ENCODE peak calls at places on chromosome 13, in five cellular contexts. One of them, this sample, is unnamed.

GRCh38 chr13:44088911-44089851 is 209.5 kb downstream of the LACC1 start:
- DNase-seq in osteocyte: no peak
- DNase-seq in endothelial cell: no peak
- DNase-seq in fibroblast of villous mesenchyme: no peak
- DNase-seq in cardiac muscle cell: no peak
- DNase-seq in this sample: no peak

GRCh38 chr13:48304132-48304876 is 753 bp downstream of the RB1 start:
- DNase-seq in osteocyte: no peak
- DNase-seq in endothelial cell: peak; percentile 14
- DNase-seq in fibroblast of villous mesenchyme: peak; percentile 77
- DNase-seq in cardiac muscle cell: peak; percentile 63
- DNase-seq in this sample: peak; percentile 19

GRCh38 chr13:87884874-87885273 is 213.7 kb downstream of the SLITRK5 start:
- DNase-seq in osteocyte: no peak
- DNase-seq in endothelial cell: peak; percentile 3
- DNase-seq in fibroblast of villous mesenchyme: no peak
- DNase-seq in cardiac muscle cell: peak; percentile 24
- DNase-seq in this sample: no peak

GRCh38 chr13:33205804-33206221 is 79.7 kb downstream of the STARD13 start:
- DNase-seq in osteocyte: no peak
- DNase-seq in endothelial cell: peak; percentile 28
- DNase-seq in fibroblast of villous mesenchyme: peak; percentile 87
- DNase-seq in cardiac muscle cell: peak; percentile 33
- DNase-seq in this sample: no peak

GRCh38 chr13:39956036-39956435 is 300.6 kb downstream of the COG6 start:
- DNase-seq in osteocyte: no peak
- DNase-seq in endothelial cell: no peak
- DNase-seq in fibroblast of villous mesenchyme: no peak
- DNase-seq in cardiac muscle cell: no peak
- DNase-seq in this sample: no peak

GRCh38 chr13:110726726-110727125 is 13.2 kb downstream of the ING1 start:
- DNase-seq in osteocyte: no peak
- DNase-seq in endothelial cell: no peak
- DNase-seq in fibroblast of villous mesenchyme: no peak
- DNase-seq in cardiac muscle cell: no peak
- DNase-seq in this sample: no peak

GRCh38 chr13:60482012-60482411 is 85.0 kb downstream of the TDRD3 start:
- DNase-seq in osteocyte: no peak
- DNase-seq in endothelial cell: no peak
- DNase-seq in fibroblast of villous mesenchyme: peak; percentile 56
- DNase-seq in cardiac muscle cell: peak; percentile 22
- DNase-seq in this sample: no peak

GRCh38 chr13:52848455-52849190 is at the start of gene PCDH8:
- DNase-seq in osteocyte: no peak
- DNase-seq in endothelial cell: peak; percentile 77
- DNase-seq in fibroblast of villous mesenchyme: no peak
- DNase-seq in cardiac muscle cell: peak; percentile 2
- DNase-seq in this sample: no peak

GRCh38 chr13:100106705-100107104 is 17.8 kb downstream of the PCCA start:
- DNase-seq in osteocyte: no peak
- DNase-seq in endothelial cell: no peak
- DNase-seq in fibroblast of villous mesenchyme: no peak
- DNase-seq in cardiac muscle cell: no peak
- DNase-seq in this sample: no peak

GRCh38 chr13:39864221-39864620 is 208.8 kb downstream of the COG6 start:
- DNase-seq in osteocyte: no peak
- DNase-seq in endothelial cell: no peak
- DNase-seq in fibroblast of villous mesenchyme: no peak
- DNase-seq in cardiac muscle cell: no peak
- DNase-seq in this sample: no peak

GRCh38 chr13:110664074-110664473 is 41.8 kb downstream of the CARS2 start:
- DNase-seq in osteocyte: peak; percentile 49
- DNase-seq in endothelial cell: no peak
- DNase-seq in fibroblast of villous mesenchyme: no peak
- DNase-seq in cardiac muscle cell: no peak
- DNase-seq in this sample: no peak

GRCh38 chr13:24618219-24618955 is 61.8 kb upstream of the ATP12A start:
- DNase-seq in osteocyte: no peak
- DNase-seq in endothelial cell: no peak
- DNase-seq in fibroblast of villous mesenchyme: no peak
- DNase-seq in cardiac muscle cell: no peak
- DNase-seq in this sample: no peak

GRCh38 chr13:63944896-63945295 is 2529.2 kb upstream of the PCDH20 start:
- DNase-seq in osteocyte: no peak
- DNase-seq in endothelial cell: no peak
- DNase-seq in fibroblast of villous mesenchyme: no peak
- DNase-seq in cardiac muscle cell: no peak
- DNase-seq in this sample: no peak

GRCh38 chr13:44921931-44922758 is 67.1 kb downstream of the NUFIP1 start:
- DNase-seq in osteocyte: peak; percentile 83
- DNase-seq in endothelial cell: no peak
- DNase-seq in fibroblast of villous mesenchyme: peak; percentile 94
- DNase-seq in cardiac muscle cell: peak; percentile 95
- DNase-seq in this sample: peak; percentile 57

GRCh38 chr13:66933994-66934393 is 296.1 kb downstream of the PCDH9 start:
- DNase-seq in osteocyte: no peak
- DNase-seq in endothelial cell: no peak
- DNase-seq in fibroblast of villous mesenchyme: no peak
- DNase-seq in cardiac muscle cell: peak; percentile 31
- DNase-seq in this sample: no peak

GRCh38 chr13:72180253-72180952 is 313.4 kb upstream of the DACH1 start:
- DNase-seq in osteocyte: no peak
- DNase-seq in endothelial cell: no peak
- DNase-seq in fibroblast of villous mesenchyme: no peak
- DNase-seq in cardiac muscle cell: no peak
- DNase-seq in this sample: no peak

GRCh38 chr13:110431851-110432294 is 124.8 kb downstream of the COL4A2 start:
- DNase-seq in osteocyte: no peak
- DNase-seq in endothelial cell: no peak
- DNase-seq in fibroblast of villous mesenchyme: no peak
- DNase-seq in cardiac muscle cell: no peak
- DNase-seq in this sample: no peak

GRCh38 chr13:87669379-87669978 is 1.7 kb upstream of the SLITRK5 start:
- DNase-seq in osteocyte: no peak
- DNase-seq in endothelial cell: no peak
- DNase-seq in fibroblast of villous mesenchyme: peak; percentile 8
- DNase-seq in cardiac muscle cell: peak; percentile 26
- DNase-seq in this sample: no peak

GRCh38 chr13:31433756-31434155 is 234.0 kb downstream of the B3GLCT start:
- DNase-seq in osteocyte: no peak
- DNase-seq in endothelial cell: no peak
- DNase-seq in fibroblast of villous mesenchyme: no peak
- DNase-seq in cardiac muscle cell: no peak
- DNase-seq in this sample: no peak

GRCh38 chr13:104984296-104984818 is 1551.1 kb downstream of the EFNB2 start:
- DNase-seq in osteocyte: no peak
- DNase-seq in endothelial cell: no peak
- DNase-seq in fibroblast of villous mesenchyme: peak; percentile 4
- DNase-seq in cardiac muscle cell: peak; percentile 71
- DNase-seq in this sample: no peak

GRCh38 chr13:110354209-110354627 is 47.1 kb downstream of the COL4A2 start:
- DNase-seq in osteocyte: no peak
- DNase-seq in endothelial cell: no peak
- DNase-seq in fibroblast of villous mesenchyme: peak; percentile 83
- DNase-seq in cardiac muscle cell: no peak
- DNase-seq in this sample: no peak

GRCh38 chr13:79482271-79482970 is 1.5 kb downstream of the NDFIP2 start:
- DNase-seq in osteocyte: no peak
- DNase-seq in endothelial cell: no peak
- DNase-seq in fibroblast of villous mesenchyme: no peak
- DNase-seq in cardiac muscle cell: peak; percentile 22
- DNase-seq in this sample: no peak

GRCh38 chr13:27182844-27183497 is 11.4 kb upstream of the USP12 start:
- DNase-seq in osteocyte: no peak
- DNase-seq in endothelial cell: no peak
- DNase-seq in fibroblast of villous mesenchyme: peak; percentile 77
- DNase-seq in cardiac muscle cell: peak; percentile 79
- DNase-seq in this sample: no peak

GRCh38 chr13:112616586-112617381 is 28.8 kb upstream of the TUBGCP3 start:
- DNase-seq in osteocyte: peak; percentile 65
- DNase-seq in endothelial cell: peak; percentile 47
- DNase-seq in fibroblast of villous mesenchyme: peak; percentile 59
- DNase-seq in cardiac muscle cell: peak; percentile 62
- DNase-seq in this sample: peak; percentile 15

DNA sequence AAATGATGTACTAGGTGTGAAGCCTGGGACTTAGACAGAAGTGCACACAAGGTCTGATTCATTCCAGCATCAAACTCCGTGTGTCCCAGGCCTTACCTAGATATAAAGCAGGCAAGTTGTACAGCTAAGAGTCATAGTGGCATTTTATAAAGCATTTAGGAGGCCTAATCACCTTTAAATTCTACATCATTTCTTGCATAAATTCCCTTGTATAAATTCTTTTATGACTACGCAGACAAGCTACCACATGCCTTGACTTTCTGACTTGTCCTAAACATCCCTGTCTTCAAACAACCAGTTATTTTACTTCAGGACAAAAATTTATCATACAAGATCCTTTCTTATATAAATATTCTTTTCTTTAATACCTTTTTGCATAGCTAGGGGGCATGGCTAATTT is 22.5 kb downstream of the TMEM255B start:
- DNase-seq in osteocyte: no peak
- DNase-seq in endothelial cell: no peak
- DNase-seq in fibroblast of villous mesenchyme: no peak
- DNase-seq in cardiac muscle cell: no peak
- DNase-seq in this sample: no peak
- TF ChIP-seq CTCF in osteocyte: no peak
- TF ChIP-seq CTCF in endothelial cell: no peak
- TF ChIP-seq CTCF in fibroblast of villous mesenchyme: no peak
- TF ChIP-seq CTCF in cardiac muscle cell: no peak
- TF ChIP-seq CTCF in this sample: peak; percentile 1

GRCh38 chr13:36133950-36134349 is 2.8 kb upstream of the DCLK1 start:
- DNase-seq in osteocyte: no peak
- DNase-seq in endothelial cell: no peak
- DNase-seq in fibroblast of villous mesenchyme: no peak
- DNase-seq in cardiac muscle cell: peak; percentile 49
- DNase-seq in this sample: no peak
- TF ChIP-seq CTCF in osteocyte: no peak
- TF ChIP-seq CTCF in endothelial cell: no peak
- TF ChIP-seq CTCF in fibroblast of villous mesenchyme: no peak
- TF ChIP-seq CTCF in cardiac muscle cell: peak; percentile 36
- TF ChIP-seq CTCF in this sample: no peak

DNA sequence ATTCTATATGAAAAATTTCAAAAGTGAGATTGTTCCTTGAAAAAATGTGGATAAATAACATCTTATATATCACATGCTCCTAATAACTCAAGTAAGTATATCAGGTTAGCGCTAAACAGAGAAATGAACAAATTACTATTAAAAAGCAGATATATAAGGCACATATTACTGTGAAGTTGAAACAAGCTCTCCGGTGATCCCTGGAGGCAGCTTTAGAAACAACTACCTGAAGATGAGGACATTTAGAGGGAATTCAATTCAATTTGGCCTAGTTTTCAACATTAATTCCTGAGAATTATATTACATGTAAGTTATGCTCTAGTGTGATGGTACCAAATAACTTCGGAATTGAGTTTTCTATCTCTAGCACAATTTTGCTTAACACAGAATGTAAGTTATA is 1373.6 kb upstream of the SPRY2 start:
- DNase-seq in osteocyte: no peak
- DNase-seq in endothelial cell: no peak
- DNase-seq in fibroblast of villous mesenchyme: no peak
- DNase-seq in cardiac muscle cell: no peak
- DNase-seq in this sample: no peak
- TF ChIP-seq CTCF in osteocyte: no peak
- TF ChIP-seq CTCF in endothelial cell: no peak
- TF ChIP-seq CTCF in fibroblast of villous mesenchyme: no peak
- TF ChIP-seq CTCF in cardiac muscle cell: no peak
- TF ChIP-seq CTCF in this sample: no peak

GRCh38 chr13:69935043-69935442 is 172.6 kb upstream of the ATXN8OS start:
- DNase-seq in osteocyte: no peak
- DNase-seq in endothelial cell: no peak
- DNase-seq in fibroblast of villous mesenchyme: no peak
- DNase-seq in cardiac muscle cell: no peak
- DNase-seq in this sample: no peak
- TF ChIP-seq CTCF in osteocyte: peak; percentile 22
- TF ChIP-seq CTCF in endothelial cell: peak; percentile 72
- TF ChIP-seq CTCF in fibroblast of villous mesenchyme: no peak
- TF ChIP-seq CTCF in cardiac muscle cell: no peak
- TF ChIP-seq CTCF in this sample: no peak

GRCh38 chr13:92900455-92900854 is 326.2 kb upstream of the GPC6 start:
- DNase-seq in osteocyte: no peak
- DNase-seq in endothelial cell: no peak
- DNase-seq in fibroblast of villous mesenchyme: no peak
- DNase-seq in cardiac muscle cell: peak; percentile 11
- DNase-seq in this sample: no peak

GRCh38 chr13:92901739-92902138 is 324.9 kb upstream of the GPC6 start:
- DNase-seq in osteocyte: no peak
- DNase-seq in endothelial cell: no peak
- DNase-seq in fibroblast of villous mesenchyme: no peak
- DNase-seq in cardiac muscle cell: no peak
- DNase-seq in this sample: no peak

GRCh38 chr13:92896842-92897241 is 329.8 kb upstream of the GPC6 start:
- DNase-seq in osteocyte: no peak
- DNase-seq in endothelial cell: no peak
- DNase-seq in fibroblast of villous mesenchyme: peak; percentile 25
- DNase-seq in cardiac muscle cell: peak; percentile 67
- DNase-seq in this sample: no peak
- TF ChIP-seq CTCF in osteocyte: peak; percentile 43
- TF ChIP-seq CTCF in endothelial cell: peak; percentile 37
- TF ChIP-seq CTCF in fibroblast of villous mesenchyme: peak; percentile 12
- TF ChIP-seq CTCF in cardiac muscle cell: peak; percentile 25
- TF ChIP-seq CTCF in this sample: no peak

DNA sequence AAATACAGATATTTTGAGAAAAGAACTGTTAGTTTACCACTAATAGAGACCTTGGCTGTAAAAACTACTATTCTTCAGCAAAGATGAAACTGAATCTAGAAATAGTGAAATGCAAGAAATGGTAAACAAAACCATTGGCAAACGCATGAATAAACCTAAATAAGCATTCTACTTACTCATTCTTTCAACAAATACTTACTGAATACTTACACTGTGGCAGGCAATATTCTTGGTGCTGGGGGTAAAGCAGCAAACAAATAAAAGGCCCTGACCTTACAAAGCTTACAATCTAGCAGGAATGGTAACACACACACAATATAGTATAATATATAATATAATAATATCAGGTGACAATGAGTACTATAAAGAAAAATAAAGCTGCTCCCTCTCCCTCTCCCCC is 38.7 kb downstream of the KATNAL1 start:
- DNase-seq in osteocyte: no peak
- DNase-seq in endothelial cell: no peak
- DNase-seq in fibroblast of villous mesenchyme: peak; percentile 25
- DNase-seq in cardiac muscle cell: no peak
- DNase-seq in this sample: no peak
- TF ChIP-seq CTCF in osteocyte: no peak
- TF ChIP-seq CTCF in endothelial cell: no peak
- TF ChIP-seq CTCF in fibroblast of villous mesenchyme: no peak
- TF ChIP-seq CTCF in cardiac muscle cell: no peak
- TF ChIP-seq CTCF in this sample: no peak

This sample was measured in AG09319.